ENCODE peak calls at places on chromosomes 13 and 19, in seven cellular contexts. P is dorsolateral prefrontal cortex, F is body of pancreas, Q is tibial artery, W is pancreas, K is thoracic aorta, V is kidney epithelial cell. L is an unnamed sample.

GRCh38 chr13:32284927-32285632 is 30.1 kb downstream of the ZAR1L start:
- DNase-seq in Q (no peak), K (no peak), P (no peak), F (peak; percentile 36), W (no peak), V (peak; percentile 47), L (no peak)

GRCh38 chr19:29845576-29846176 is 33.9 kb downstream of the CCNE1 start:
- DNase-seq in W (peak; percentile 22), Q (no peak), F (no peak), P (peak; percentile 59), K (no peak), V (no peak), L (no peak)

GRCh38 chr19:2416321-2417097 is 10.9 kb downstream of the TIMM13 start:
- DNase-seq in K (no peak), W (no peak), Q (no peak), P (no peak), F (no peak), V (no peak), L (no peak)

GRCh38 chr19:47351545-47351944 is 2.4 kb downstream of the DHX34 start:
- DNase-seq in P (peak; percentile 30), K (no peak), F (no peak), Q (no peak), W (no peak), V (no peak), L (no peak)

GRCh38 chr19:40411125-40411842 is 1.9 kb downstream of the PRX start:
- DNase-seq in F (no peak), V (no peak), P (no peak), Q (no peak), K (no peak), W (no peak), L (no peak)

GRCh38 chr13:49649244-49649962 is 21.1 kb downstream of the ARL11 start:
- DNase-seq in Q (no peak), V (no peak), P (no peak), W (no peak), K (no peak), F (no peak), L (no peak)

GRCh38 chr13:96216543-96216942 is 126.6 kb downstream of the HS6ST3 start:
- DNase-seq in P (no peak), W (no peak), V (no peak), K (no peak), Q (no peak), F (no peak), L (no peak)

GRCh38 chr19:45153339-45154063 is 7.3 kb downstream of the NKPD1 start:
- DNase-seq in P (peak; percentile 47), V (no peak), Q (no peak), W (no peak), F (peak; percentile 51), K (no peak), L (no peak)

DNA sequence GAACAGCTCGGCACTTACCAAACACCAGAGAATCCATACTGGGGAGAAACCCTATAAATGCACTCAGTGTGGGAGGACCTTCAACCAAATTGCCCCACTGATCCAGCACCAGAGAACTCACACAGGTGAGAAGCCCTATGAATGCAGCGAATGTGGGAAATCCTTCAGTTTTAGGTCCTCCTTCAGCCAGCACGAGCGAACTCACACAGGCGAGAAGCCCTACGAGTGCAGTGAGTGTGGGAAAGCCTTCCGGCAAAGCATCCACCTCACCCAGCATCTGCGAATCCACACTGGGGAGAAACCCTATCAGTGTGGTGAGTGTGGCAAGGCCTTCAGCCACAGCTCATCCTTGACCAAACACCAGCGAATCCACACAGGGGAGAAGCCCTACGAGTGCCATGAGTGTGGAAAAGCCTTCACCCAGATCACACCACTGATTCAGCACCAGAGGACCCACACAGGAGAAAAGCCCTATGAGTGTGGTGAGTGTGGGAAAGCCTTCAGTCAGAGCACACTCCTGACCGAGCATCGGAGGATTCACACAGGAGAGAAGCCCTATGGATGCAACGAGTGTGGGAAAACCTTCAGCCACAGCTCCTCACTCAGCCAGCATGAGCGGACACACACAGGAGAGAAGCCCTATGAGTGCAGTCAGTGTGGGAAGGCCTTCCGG is 8.3 kb downstream of the ZNF135 start:
- DNase-seq in Q (no peak), F (no peak), W (no peak), P (no peak), K (no peak), V (no peak), L (no peak)
- TF ChIP-seq CTCF in Q (no peak), F (no peak), W (no peak), P (no peak), K (no peak), V (no peak), L (no peak)

DNA sequence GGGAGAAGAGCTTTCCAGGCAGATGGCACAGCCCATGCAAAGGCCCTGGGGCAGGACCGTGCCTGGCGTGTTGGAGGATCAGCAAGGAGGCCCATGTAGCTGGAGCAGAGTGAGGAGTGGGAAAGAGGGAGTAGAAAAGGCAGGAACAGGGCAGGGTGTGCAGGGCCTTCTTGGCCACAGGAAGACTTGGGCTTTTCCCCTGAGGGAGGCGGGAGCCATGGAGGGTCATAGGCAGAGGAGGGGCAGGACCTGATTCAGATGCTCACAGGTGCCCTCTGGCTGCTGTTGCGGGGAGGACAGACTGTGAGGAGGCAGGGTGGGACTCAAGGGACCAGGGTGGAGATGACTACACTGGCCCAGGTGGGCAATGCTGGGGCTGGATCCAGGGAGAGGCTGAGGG is 13.8 kb upstream of the PTPRS start:
- DNase-seq in F (no peak), Q (no peak), V (no peak), P (no peak), W (no peak), K (no peak), L (no peak)
- TF ChIP-seq CTCF in F (no peak), Q (no peak), V (peak; percentile 27), P (no peak), W (no peak), K (no peak), L (no peak)

GRCh38 chr19:16124953-16125352 is 13.3 kb downstream of the RAB8A start:
- DNase-seq in V (no peak), P (no peak), Q (no peak), W (no peak), F (no peak), K (no peak), L (no peak)
- TF ChIP-seq CTCF in V (no peak), P (no peak), Q (no peak), W (no peak), F (no peak), K (no peak), L (no peak)

DNA sequence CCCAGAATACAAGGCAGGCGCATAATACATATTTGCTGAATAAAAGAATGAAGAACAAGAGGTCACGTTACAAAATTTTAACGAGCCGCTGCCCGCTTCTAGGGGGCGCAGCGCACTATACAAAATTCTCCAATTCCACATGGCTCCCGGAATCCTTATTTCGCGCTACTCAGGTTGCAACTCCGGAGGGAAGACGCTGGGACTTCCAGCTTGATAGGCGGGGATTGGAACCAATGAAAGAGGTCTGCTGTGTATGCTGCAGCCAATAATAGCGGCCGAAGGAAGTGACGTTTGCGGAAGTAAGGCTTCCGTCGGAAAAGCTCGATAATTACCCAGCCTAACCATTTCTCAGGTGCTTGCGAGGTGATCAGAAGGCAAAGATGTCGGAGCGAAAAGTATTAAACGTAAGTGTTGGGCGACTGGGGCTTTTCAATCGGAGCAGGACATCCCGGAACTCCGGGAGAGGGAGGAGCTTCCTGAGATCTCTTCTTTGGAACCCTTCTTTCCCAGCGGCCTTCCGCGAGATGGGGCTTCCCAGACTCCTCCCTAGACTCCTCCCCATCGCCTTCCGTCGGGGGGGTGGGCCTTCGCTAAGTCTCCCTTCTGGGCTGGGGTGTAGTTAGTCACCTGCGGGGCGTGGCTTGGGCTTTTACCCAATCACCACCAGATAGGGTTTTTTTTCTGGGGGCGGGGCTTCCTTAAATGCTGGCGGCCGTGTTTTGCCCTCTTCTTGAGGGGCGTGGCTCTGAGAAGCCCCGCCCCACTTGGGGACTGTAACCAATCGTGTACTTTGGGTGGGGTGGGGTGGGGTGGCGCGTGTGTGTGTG is at the start of gene YJU2:
- DNase-seq in Q (peak; percentile 99), V (peak; percentile 95), P (peak; percentile 91), F (peak; percentile 99), W (peak; percentile 100), K (peak; percentile 99), L (peak; percentile 100)
- TF ChIP-seq CTCF in Q (peak; percentile 20), V (peak; percentile 56), P (peak; percentile 55), F (peak; percentile 9), W (peak; percentile 17), K (peak; percentile 26), L (peak; percentile 26)

DNA sequence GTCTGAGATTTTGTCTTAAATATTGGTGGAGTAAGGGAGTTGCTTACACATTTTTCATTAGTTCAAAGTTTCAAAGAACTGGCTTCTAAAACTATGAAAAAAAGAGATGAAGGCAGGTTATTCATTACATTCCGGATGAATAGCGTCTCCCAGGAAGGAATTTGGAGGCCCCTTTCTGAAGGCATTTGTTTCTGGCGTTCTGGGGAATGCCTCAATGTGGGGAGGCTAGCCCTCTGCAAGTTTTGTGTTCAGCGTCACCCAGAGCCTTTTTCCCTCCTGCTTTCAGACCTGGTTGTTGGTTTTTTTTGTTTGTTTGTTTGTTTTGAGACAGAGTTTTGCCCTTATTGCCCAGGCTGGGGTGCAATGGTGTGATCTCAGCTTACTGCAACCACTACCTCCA is 21.0 kb downstream of the FAM124A start:
- DNase-seq in K (no peak), W (no peak), V (no peak), P (no peak), Q (no peak), F (no peak), L (no peak)
- TF ChIP-seq CTCF in K (no peak), W (no peak), V (no peak), P (no peak), Q (no peak), F (no peak), L (no peak)